ENCODE peak calls at places on chromosomes 3 and 15, in four cellular contexts. E is activated gamma-delta T cell treated with Interleukin-2 at 50 U/mL for 16 hours; K is B cell; Q is stimulated activated CD8-positive, alpha-beta memory T cell treated with anti-CD3 and anti-CD28 coated beads, Interleukin-15, amount 100 ng/mL, for 24 hours. J is an unnamed sample.

GRCh38 chr3:8749316-8749715 is 15.7 kb downstream of the CAV3 start:
- DNase-seq in E (no peak), K (no peak), Q (no peak), J (no peak)

GRCh38 chr3:131193671-131194291 is 167.1 kb downstream of the NEK11 start:
- DNase-seq in E (no peak), K (no peak), Q (no peak), J (peak)

GRCh38 chr3:11464356-11464755 is 179.4 kb downstream of the VGLL4 start:
- DNase-seq in E (no peak), K (no peak), Q (no peak), J (no peak)

GRCh38 chr15:73784299-73784698 is 31.1 kb upstream of the INSYN1 start:
- DNase-seq in E (no peak), K (no peak), Q (no peak), J (no peak)

GRCh38 chr3:10322355-10322715 is 1.4 kb upstream of the SEC13 start:
- DNase-seq in E (no peak), K (peak), Q (no peak), J (peak)

GRCh38 chr15:58842713-58843396 is 71.8 kb downstream of the MINDY2 start:
- DNase-seq in E (no peak), K (no peak), Q (no peak), J (no peak)

GRCh38 chr3:43629254-43629653 is 7.4 kb upstream of the ANO10 start:
- DNase-seq in E (no peak), K (no peak), Q (no peak), J (no peak)

GRCh38 chr3:128170866-128171516 is 17.7 kb downstream of the EEFSEC start:
- DNase-seq in E (no peak), K (no peak), Q (no peak), J (peak)

GRCh38 chr15:70061696-70062270 is 35.9 kb downstream of the TLE3 start:
- DNase-seq in E (no peak), K (no peak), Q (no peak), J (no peak)